ENCODE peak calls at places on chromosomes 5 and 9, in four cellular contexts. G is ovary, B is sigmoid colon, J is Peyer's patch. H is an unnamed sample.

GRCh38 chr5:132297211-132297940 is 3.2 kb downstream of the SLC22A4 start:
- DNase-seq in G (no peak), B (no peak), J (no peak), H (peak; percentile 79)

GRCh38 chr9:117403403-117403811 is 11.4 kb downstream of the ASTN2 start:
- DNase-seq in G (no peak), B (no peak), J (no peak), H (no peak)

GRCh38 chr5:168227001-168227400 is 64.4 kb upstream of the WWC1 start:
- DNase-seq in G (no peak), B (no peak), J (no peak), H (no peak)

GRCh38 chr9:111098661-111099060 is 60.4 kb upstream of the LPAR1 start:
- DNase-seq in G (no peak), B (no peak), J (no peak), H (no peak)

GRCh38 chr5:55836191-55836590 is 15.0 kb upstream of the IL31RA start:
- DNase-seq in G (no peak), B (no peak), J (no peak), H (no peak)

GRCh38 chr5:163503106-163504090 is 2.0 kb upstream of the MAT2B start:
- DNase-seq in G (peak; percentile 44), B (peak; percentile 82), J (peak; percentile 63), H (no peak)

GRCh38 chr5:133943475-133943817 is 25.0 kb downstream of the C5orf15 start:
- DNase-seq in G (no peak), B (no peak), J (no peak), H (no peak)

GRCh38 chr9:98201102-98201501 is 8.7 kb upstream of the CORO2A start:
- DNase-seq in G (no peak), B (no peak), J (no peak), H (no peak)

GRCh38 chr5:10600629-10601245 is 36.9 kb downstream of the ANKRD33B start:
- DNase-seq in G (no peak), B (no peak), J (no peak), H (no peak)

GRCh38 chr9:110844121-110844520 is 175.5 kb downstream of the MUSK start:
- DNase-seq in G (no peak), B (no peak), J (no peak), H (no peak)

GRCh38 chr9:128716581-128717254 is 7.2 kb downstream of the ZDHHC12 start:
- DNase-seq in G (no peak), B (no peak), J (no peak), H (no peak)

GRCh38 chr9:128713411-128713780 is 10.5 kb downstream of the ZDHHC12 start:
- DNase-seq in G (peak; percentile 8), B (peak; percentile 27), J (no peak), H (no peak)

GRCh38 chr9:128715436-128715750 is 8.5 kb downstream of the ZDHHC12 start:
- DNase-seq in G (no peak), B (peak; percentile 21), J (no peak), H (no peak)

GRCh38 chr9:128713941-128714573 is 9.9 kb downstream of the ZDHHC12 start:
- DNase-seq in G (peak; percentile 8), B (peak; percentile 44), J (no peak), H (no peak)

GRCh38 chr9:128714586-128715435 is 9.1 kb downstream of the ZDHHC12 start:
- DNase-seq in G (peak; percentile 7), B (peak; percentile 48), J (no peak), H (no peak)
- TF ChIP-seq POLR2A in G (no peak), B (no peak), J (no peak), H (no peak)

GRCh38 chr5:61362796-61363364 is 30.8 kb downstream of the ZSWIM6 start:
- DNase-seq in G (no peak), B (no peak), J (no peak), H (no peak)

GRCh38 chr5:61352612-61353156 is 20.6 kb downstream of the ZSWIM6 start:
- DNase-seq in G (no peak), B (no peak), J (no peak), H (no peak)

GRCh38 chr5:61354199-61354598 is 22.1 kb downstream of the ZSWIM6 start:
- DNase-seq in G (no peak), B (no peak), J (no peak), H (no peak)

GRCh38 chr5:61353293-61353692 is 21.2 kb downstream of the ZSWIM6 start:
- DNase-seq in G (no peak), B (no peak), J (no peak), H (no peak)

GRCh38 chr5:61357745-61358144 is 25.7 kb downstream of the ZSWIM6 start:
- DNase-seq in G (no peak), B (no peak), J (no peak), H (no peak)
- TF ChIP-seq CTCF in G (no peak), B (no peak), J (no peak), H (no peak)

GRCh38 chr9:126152622-126153362 is 173.8 kb upstream of the MVB12B start:
- DNase-seq in G (no peak), B (no peak), J (no peak), H (no peak)

GRCh38 chr9:126153382-126153781 is 173.2 kb upstream of the MVB12B start:
- DNase-seq in G (no peak), B (no peak), J (no peak), H (no peak)

GRCh38 chr9:126155756-126156664 is 170.6 kb upstream of the MVB12B start:
- DNase-seq in G (no peak), B (no peak), J (no peak), H (peak; percentile 94)

GRCh38 chr9:126154869-126155268 is 171.8 kb upstream of the MVB12B start:
- DNase-seq in G (no peak), B (no peak), J (no peak), H (no peak)

GRCh38 chr9:126154182-126154827 is 172.3 kb upstream of the MVB12B start:
- DNase-seq in G (no peak), B (no peak), J (no peak), H (no peak)
- TF ChIP-seq POLR2A in G (no peak), B (no peak), J (no peak), H (no peak)

GRCh38 chr5:3011764-3012017 is 260.2 kb upstream of the IRX2 start:
- DNase-seq in G (no peak), B (no peak), J (no peak), H (no peak)
- TF ChIP-seq CTCF in G (no peak), B (no peak), J (no peak), H (no peak)

GRCh38 chr9:136547508-136548215 is 1.8 kb upstream of the NOTCH1 start:
- DNase-seq in G (no peak), B (no peak), J (no peak), H (no peak)
- TF ChIP-seq POLR2A in G (no peak), B (peak; percentile 56), J (no peak), H (no peak)

DNA sequence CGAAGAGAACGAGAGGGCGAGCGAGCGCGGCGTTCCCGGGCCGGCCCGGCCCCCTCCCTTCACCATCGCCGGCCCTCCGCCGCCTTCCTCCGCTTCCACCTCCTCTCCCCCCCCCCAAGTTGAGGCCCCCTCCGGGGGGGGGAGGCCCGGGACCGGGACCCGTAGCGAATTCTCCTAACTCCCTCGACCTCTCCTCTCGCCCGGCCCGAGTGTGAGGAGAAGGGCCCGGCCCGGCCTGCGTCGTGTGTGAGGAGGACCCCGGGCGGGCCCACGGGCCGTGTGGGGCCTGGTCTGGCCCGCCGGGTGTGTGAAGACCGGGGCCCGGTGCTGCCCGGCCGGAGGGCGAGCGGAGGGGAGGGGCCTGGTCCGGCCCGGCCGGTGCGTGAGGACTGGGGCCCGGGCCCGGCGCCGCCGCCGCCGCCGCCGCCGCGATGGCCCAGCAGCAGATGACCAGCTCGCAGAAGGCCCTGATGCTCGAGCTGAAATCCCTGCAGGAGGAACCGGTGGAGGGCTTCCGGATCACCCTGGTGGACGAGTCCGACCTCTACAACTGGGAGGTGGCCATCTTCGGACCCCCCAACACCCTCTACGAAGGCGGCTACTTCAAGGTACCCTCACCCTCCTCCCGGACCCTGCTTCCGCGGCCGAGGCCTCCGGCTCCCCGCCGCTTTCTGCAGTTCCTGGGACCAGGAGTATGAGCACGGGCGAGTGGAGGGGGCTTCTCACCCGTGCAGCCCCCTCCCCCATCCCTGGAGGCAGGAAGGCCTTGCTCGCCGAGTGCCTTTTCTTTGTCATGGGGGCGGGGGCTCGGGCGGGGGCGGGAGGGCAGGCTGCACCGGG is 587 bp downstream of the UBE2R2 start:
- DNase-seq in G (peak; percentile 61), B (peak; percentile 83), J (peak; percentile 48), H (peak; percentile 88)
- TF ChIP-seq CTCF in G (peak; percentile 16), B (no peak), J (no peak), H (no peak)

DNA sequence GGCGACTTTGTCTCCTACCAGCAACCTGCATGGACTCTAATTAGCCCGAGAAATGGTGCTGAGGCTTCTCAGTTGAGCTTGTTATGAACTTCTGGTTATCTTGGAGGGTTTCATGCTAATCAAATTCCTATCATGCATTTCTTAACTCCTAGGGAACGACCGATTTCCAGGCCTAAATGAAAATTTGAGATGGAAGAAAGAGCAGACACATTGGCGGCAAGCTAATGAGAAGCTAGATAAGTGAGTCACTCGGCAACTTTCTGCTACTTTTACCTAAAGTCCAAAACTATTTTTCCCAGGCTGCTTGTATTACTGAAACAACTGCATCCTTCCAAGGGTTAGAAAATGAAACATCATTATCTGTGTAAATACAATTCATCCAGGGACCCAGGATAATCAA is 207.2 kb downstream of the DOCK8 start:
- DNase-seq in G (no peak), B (no peak), J (no peak), H (no peak)
- TF ChIP-seq POLR2A in G (no peak), B (no peak), J (no peak), H (no peak)

H was measured in vagina.